ENCODE peak calls at places on chromosomes 6 and 20, in eight cellular contexts. F is stomach, J is psoas muscle, V is mammary epithelial cell, E is adrenal gland, U is Panc1, L is right lobe of liver, R is ascending aorta. C is an unnamed sample.

GRCh38 chr6:88813045-88813444 is 150.4 kb downstream of the RNGTT start:
- DNase-seq in U (no peak), R (no peak), E (no peak), V (no peak), J (no peak), L (no peak), F (no peak), C (no peak)

GRCh38 chr20:4920131-4920530 is 81.2 kb downstream of the SLC23A2 start:
- DNase-seq in J (no peak), L (no peak), U (no peak), F (no peak), R (no peak), E (no peak), V (no peak), C (no peak)

GRCh38 chr6:42901538-42901957 is 14.3 kb upstream of the PTCRA start:
- DNase-seq in F (peak; percentile 88), R (no peak), E (peak; percentile 93), L (peak; percentile 88), V (peak; percentile 85), U (peak; percentile 72), J (peak; percentile 70), C (peak; percentile 82)

GRCh38 chr6:52457096-52457495 is 37.0 kb downstream of the EFHC1 start:
- DNase-seq in R (no peak), V (peak; percentile 21), E (no peak), L (no peak), F (no peak), J (no peak), U (no peak), C (no peak)

GRCh38 chr20:63043348-63044203 is 36.8 kb upstream of the BHLHE23 start:
- DNase-seq in V (no peak), J (no peak), F (no peak), R (no peak), U (no peak), E (no peak), L (no peak), C (peak; percentile 54)

GRCh38 chr6:136030131-136030530 is 178.6 kb downstream of the PDE7B start:
- DNase-seq in F (no peak), E (no peak), U (no peak), R (no peak), V (no peak), L (no peak), J (no peak), C (no peak)

GRCh38 chr20:43003318-43003928 is 186.3 kb downstream of the PTPRT start:
- DNase-seq in F (no peak), E (no peak), J (no peak), R (no peak), U (no peak), L (no peak), V (no peak), C (no peak)

GRCh38 chr20:45924391-45925261 is 9.9 kb upstream of the PCIF1 start:
- DNase-seq in F (no peak), L (no peak), J (peak; percentile 58), R (no peak), U (no peak), V (no peak), E (peak; percentile 88), C (no peak)

GRCh38 chr20:37480915-37481314 is 40.1 kb upstream of the NNAT start:
- DNase-seq in V (no peak), F (no peak), R (no peak), L (no peak), U (no peak), E (no peak), J (no peak), C (no peak)

GRCh38 chr6:7646394-7646793 is 56.4 kb downstream of the SNRNP48 start:
- DNase-seq in J (no peak), L (no peak), R (no peak), V (peak; percentile 20), F (no peak), E (no peak), U (no peak), C (no peak)

GRCh38 chr6:52286798-52287432 is 2.4 kb upstream of the MCM3 start:
- DNase-seq in R (no peak), E (peak; percentile 89), U (peak; percentile 51), F (peak; percentile 78), V (peak; percentile 53), L (peak; percentile 72), J (peak; percentile 56), C (no peak)

GRCh38 chr6:15431762-15432495 is 186.1 kb downstream of the JARID2 start:
- DNase-seq in J (peak; percentile 45), V (no peak), R (no peak), F (no peak), L (no peak), E (no peak), U (no peak), C (no peak)

GRCh38 chr6:22010102-22010501 is 286.7 kb downstream of the PRL start:
- DNase-seq in U (no peak), R (no peak), L (no peak), F (no peak), V (no peak), J (no peak), E (no peak), C (no peak)

GRCh38 chr20:37744347-37744746 is 50.5 kb downstream of the CTNNBL1 start:
- DNase-seq in E (no peak), U (no peak), R (no peak), F (peak; percentile 42), J (no peak), V (no peak), L (no peak), C (no peak)

GRCh38 chr20:5928831-5929715 is 21.3 kb downstream of the TRMT6 start:
- DNase-seq in R (no peak), J (no peak), E (no peak), L (no peak), F (no peak), V (no peak), U (no peak), C (no peak)

GRCh38 chr6:143368426-143368825 is 82.1 kb downstream of the ADAT2 start:
- DNase-seq in V (peak; percentile 77), R (no peak), J (no peak), L (no peak), F (no peak), U (no peak), E (no peak), C (no peak)

GRCh38 chr20:4060054-4060795 is 44.9 kb upstream of the RNF24 start:
- DNase-seq in J (peak; percentile 46), L (peak; percentile 38), E (no peak), F (peak; percentile 91), U (no peak), V (no peak), R (no peak), C (peak; percentile 83)

DNA sequence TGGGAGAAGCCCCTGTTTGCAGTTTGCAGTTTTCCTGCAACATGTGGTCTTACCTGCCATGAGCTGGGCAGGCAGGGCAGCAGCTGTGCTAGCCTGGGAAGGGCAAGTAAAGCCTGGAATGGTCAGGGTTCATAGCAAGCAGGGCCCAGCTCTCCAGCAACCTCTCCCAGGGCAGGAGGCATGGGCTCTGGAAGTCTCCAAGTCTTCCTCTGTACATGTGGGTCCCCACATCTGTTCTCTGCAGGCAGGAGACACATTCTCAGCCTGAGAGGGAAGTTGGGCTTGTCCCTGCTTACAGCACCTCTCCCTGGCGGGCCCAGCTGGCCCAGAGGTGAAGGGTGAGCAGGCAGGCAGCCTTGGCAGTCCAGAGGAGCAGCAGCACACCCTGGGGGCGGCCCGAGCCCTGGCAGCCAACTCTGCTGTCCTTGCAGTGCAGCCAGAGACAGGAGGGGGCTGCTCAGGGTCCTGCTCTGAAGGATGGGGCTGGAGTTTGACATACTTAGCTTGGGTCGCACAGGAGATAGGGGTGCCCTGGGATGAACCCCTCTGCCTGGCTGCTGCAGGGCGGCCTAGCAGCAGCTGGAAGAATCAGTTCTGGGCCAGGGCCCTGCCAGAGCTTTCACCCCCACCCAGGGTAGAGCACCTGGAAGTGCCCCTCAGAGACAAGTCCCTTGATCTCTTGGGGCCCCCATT is 176.0 kb downstream of the MRPL14 start:
- DNase-seq in F (peak; percentile 87), R (no peak), V (no peak), L (peak; percentile 91), J (peak; percentile 61), E (peak; percentile 83), U (no peak), C (peak; percentile 85)
- TF ChIP-seq CTCF in F (peak; percentile 63), R (peak; percentile 24), V (peak; percentile 17), L (peak; percentile 72), J (peak; percentile 45), E (peak; percentile 53), U (peak; percentile 74), C (peak; percentile 57)

GRCh38 chr6:36113701-36114100 is 16.6 kb upstream of the MAPK13 start:
- DNase-seq in F (no peak), V (no peak), L (no peak), E (no peak), J (no peak), U (no peak), R (no peak), C (no peak)
- H3K36me3 ChIP-seq in F (peaks cover 47% of the 10 kb centered on the region), V (peaks cover 15% of the 10 kb centered on the region), L (peaks cover 20% of the 10 kb centered on the region), E (peaks cover 25% of the 10 kb centered on the region), J (peaks cover 46% of the 10 kb centered on the region), U (no peaks in the 10 kb centered on the region), R (peaks cover 32% of the 10 kb centered on the region), C (peaks cover 5% of the 10 kb centered on the region)

DNA sequence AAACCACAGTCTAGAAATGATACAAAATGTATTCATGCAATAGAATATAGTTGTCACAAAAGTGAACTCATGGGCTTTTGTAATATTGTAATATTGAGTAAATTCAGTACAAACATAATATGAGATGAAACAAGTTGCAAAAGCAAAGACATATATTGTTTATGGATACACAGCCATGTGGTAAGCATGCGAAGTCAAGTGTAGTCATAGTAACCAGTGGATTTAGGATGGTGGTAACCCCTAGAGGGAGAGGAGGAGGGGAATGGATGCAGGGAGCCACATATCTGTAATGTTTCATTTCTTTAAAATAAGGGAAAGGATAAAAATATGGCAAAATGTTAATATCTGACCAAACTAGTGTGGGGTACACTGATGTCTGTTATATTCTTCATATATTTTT is 47.4 kb downstream of the ARMC2 start:
- DNase-seq in F (no peak), J (no peak), L (no peak), U (no peak), V (no peak), E (no peak), R (no peak), C (no peak)
- H3K27ac ChIP-seq in F (peak overlapping the region; percentile 70), J (peak overlapping the region; percentile 78), L (peak overlapping the region; percentile 35), U (no peak overlapping the region), V (peak overlapping the region; percentile 69), E (peak overlapping the region; percentile 67), R (peak overlapping the region; percentile 82), C (no peak overlapping the region)

GRCh38 chr6:84119277-84119676 is 85.7 kb downstream of the MRAP2 start:
- DNase-seq in R (no peak), U (no peak), J (no peak), V (no peak), F (no peak), L (no peak), E (no peak), C (no peak)
- TF ChIP-seq CTCF in R (no peak), U (no peak), J (no peak), V (no peak), F (no peak), L (no peak), E (no peak), C (no peak)

DNA sequence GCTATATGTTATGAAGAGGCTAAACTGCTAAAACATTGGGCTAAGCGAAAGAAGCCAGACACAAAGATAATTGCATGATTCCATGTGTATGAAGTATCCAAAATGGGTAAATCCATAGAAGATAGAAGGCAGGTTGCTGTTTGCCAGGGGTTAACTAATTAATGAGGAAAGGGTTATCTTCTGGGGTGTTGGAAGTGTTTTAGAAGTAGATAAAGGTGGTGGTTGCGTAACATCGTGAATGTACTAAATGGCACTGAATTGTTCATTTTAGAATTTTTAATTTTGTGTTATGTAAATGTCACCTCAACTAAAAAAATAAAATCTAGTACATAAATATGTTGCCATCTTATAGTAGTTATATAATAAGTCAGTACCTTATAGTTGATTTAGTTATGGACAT is 104.4 kb upstream of the ADGRF4 start:
- DNase-seq in V (no peak), L (no peak), J (no peak), R (no peak), U (no peak), F (no peak), E (no peak), C (no peak)
- H3K36me3 ChIP-seq in V (peaks cover 19% of the 10 kb centered on the region), L (peaks cover 7% of the 10 kb centered on the region), J (peaks cover 34% of the 10 kb centered on the region), R (peaks cover 17% of the 10 kb centered on the region), U (peaks cover 7% of the 10 kb centered on the region), F (peaks cover 59% of the 10 kb centered on the region), E (peaks cover 15% of the 10 kb centered on the region), C (peaks cover 7% of the 10 kb centered on the region)

C was measured in kidney.